ENCODE peak calls at places on chromosomes 2 and 18, in seven cellular contexts. One of them, this sample, is unnamed.

GRCh38 chr2:203689424-203690109 is 16.9 kb upstream of the CD28 start:
- DNase-seq in activated naive CD8-positive, alpha-beta T cell treated with anti-CD3 and anti-CD28 coated beads, Interleukin-2, amount 10 ng/mL, durations not matched to agents 7 days and 5 days: no peak
- DNase-seq in substantia nigra: no peak
- DNase-seq in endothelial cell of umbilical vein: no peak
- DNase-seq in colonic mucosa: no peak
- DNase-seq in ovary: no peak
- DNase-seq in tibial artery: no peak
- DNase-seq in this sample: no peak

GRCh38 chr2:172233947-172234715 is 131.4 kb upstream of the DLX2 start:
- DNase-seq in tibial artery: no peak
- DNase-seq in substantia nigra: no peak
- DNase-seq in colonic mucosa: peak
- DNase-seq in ovary: no peak
- DNase-seq in activated naive CD8-positive, alpha-beta T cell treated with anti-CD3 and anti-CD28 coated beads, Interleukin-2, amount 10 ng/mL, durations not matched to agents 7 days and 5 days: no peak
- DNase-seq in endothelial cell of umbilical vein: no peak
- DNase-seq in this sample: no peak

GRCh38 chr2:64975232-64975791 is 13.9 kb upstream of the SLC1A4 start:
- DNase-seq in substantia nigra: peak
- DNase-seq in ovary: no peak
- DNase-seq in endothelial cell of umbilical vein: peak
- DNase-seq in activated naive CD8-positive, alpha-beta T cell treated with anti-CD3 and anti-CD28 coated beads, Interleukin-2, amount 10 ng/mL, durations not matched to agents 7 days and 5 days: no peak
- DNase-seq in colonic mucosa: no peak
- DNase-seq in tibial artery: peak
- DNase-seq in this sample: peak

GRCh38 chr18:58721586-58722160 is 50.4 kb downstream of the MALT1 start:
- DNase-seq in tibial artery: no peak
- DNase-seq in endothelial cell of umbilical vein: no peak
- DNase-seq in activated naive CD8-positive, alpha-beta T cell treated with anti-CD3 and anti-CD28 coated beads, Interleukin-2, amount 10 ng/mL, durations not matched to agents 7 days and 5 days: no peak
- DNase-seq in colonic mucosa: no peak
- DNase-seq in ovary: no peak
- DNase-seq in substantia nigra: no peak
- DNase-seq in this sample: no peak

GRCh38 chr2:122191331-122191730 is 435.9 kb downstream of the TSN start:
- DNase-seq in tibial artery: no peak
- DNase-seq in activated naive CD8-positive, alpha-beta T cell treated with anti-CD3 and anti-CD28 coated beads, Interleukin-2, amount 10 ng/mL, durations not matched to agents 7 days and 5 days: no peak
- DNase-seq in colonic mucosa: peak
- DNase-seq in endothelial cell of umbilical vein: no peak
- DNase-seq in substantia nigra: peak
- DNase-seq in ovary: no peak
- DNase-seq in this sample: no peak

GRCh38 chr2:31237348-31238017 is 3.5 kb downstream of the EHD3 start:
- DNase-seq in substantia nigra: no peak
- DNase-seq in activated naive CD8-positive, alpha-beta T cell treated with anti-CD3 and anti-CD28 coated beads, Interleukin-2, amount 10 ng/mL, durations not matched to agents 7 days and 5 days: no peak
- DNase-seq in tibial artery: no peak
- DNase-seq in ovary: no peak
- DNase-seq in endothelial cell of umbilical vein: no peak
- DNase-seq in colonic mucosa: no peak
- DNase-seq in this sample: no peak

GRCh38 chr2:193783681-193784080 is 1588.9 kb upstream of the TMEFF2 start:
- DNase-seq in tibial artery: no peak
- DNase-seq in substantia nigra: no peak
- DNase-seq in ovary: no peak
- DNase-seq in endothelial cell of umbilical vein: no peak
- DNase-seq in activated naive CD8-positive, alpha-beta T cell treated with anti-CD3 and anti-CD28 coated beads, Interleukin-2, amount 10 ng/mL, durations not matched to agents 7 days and 5 days: no peak
- DNase-seq in colonic mucosa: no peak
- DNase-seq in this sample: no peak

GRCh38 chr2:121903037-121903689 is 147.7 kb downstream of the TSN start:
- DNase-seq in ovary: no peak
- DNase-seq in activated naive CD8-positive, alpha-beta T cell treated with anti-CD3 and anti-CD28 coated beads, Interleukin-2, amount 10 ng/mL, durations not matched to agents 7 days and 5 days: no peak
- DNase-seq in substantia nigra: no peak
- DNase-seq in endothelial cell of umbilical vein: no peak
- DNase-seq in tibial artery: peak
- DNase-seq in colonic mucosa: peak
- DNase-seq in this sample: no peak

GRCh38 chr18:62085766-62086165 is 101.1 kb downstream of the PIGN start:
- DNase-seq in endothelial cell of umbilical vein: no peak
- DNase-seq in ovary: no peak
- DNase-seq in substantia nigra: no peak
- DNase-seq in activated naive CD8-positive, alpha-beta T cell treated with anti-CD3 and anti-CD28 coated beads, Interleukin-2, amount 10 ng/mL, durations not matched to agents 7 days and 5 days: no peak
- DNase-seq in colonic mucosa: no peak
- DNase-seq in tibial artery: no peak
- DNase-seq in this sample: no peak

GRCh38 chr2:77228379-77228778 is 293.8 kb downstream of the LRRTM4 start:
- DNase-seq in colonic mucosa: no peak
- DNase-seq in substantia nigra: no peak
- DNase-seq in endothelial cell of umbilical vein: no peak
- DNase-seq in activated naive CD8-positive, alpha-beta T cell treated with anti-CD3 and anti-CD28 coated beads, Interleukin-2, amount 10 ng/mL, durations not matched to agents 7 days and 5 days: no peak
- DNase-seq in tibial artery: no peak
- DNase-seq in ovary: no peak
- DNase-seq in this sample: no peak

GRCh38 chr18:78766651-78767533 is 212.7 kb upstream of the SALL3 start:
- DNase-seq in activated naive CD8-positive, alpha-beta T cell treated with anti-CD3 and anti-CD28 coated beads, Interleukin-2, amount 10 ng/mL, durations not matched to agents 7 days and 5 days: no peak
- DNase-seq in endothelial cell of umbilical vein: no peak
- DNase-seq in colonic mucosa: no peak
- DNase-seq in tibial artery: peak
- DNase-seq in ovary: no peak
- DNase-seq in substantia nigra: no peak
- DNase-seq in this sample: no peak

GRCh38 chr2:152715854-152716428 is 1.3 kb downstream of the PRPF40A start:
- DNase-seq in tibial artery: no peak
- DNase-seq in ovary: no peak
- DNase-seq in substantia nigra: no peak
- DNase-seq in colonic mucosa: no peak
- DNase-seq in activated naive CD8-positive, alpha-beta T cell treated with anti-CD3 and anti-CD28 coated beads, Interleukin-2, amount 10 ng/mL, durations not matched to agents 7 days and 5 days: no peak
- DNase-seq in endothelial cell of umbilical vein: peak
- DNase-seq in this sample: no peak

GRCh38 chr2:136238214-136238551 is 120.2 kb upstream of the CXCR4 start:
- DNase-seq in substantia nigra: no peak
- DNase-seq in ovary: no peak
- DNase-seq in tibial artery: no peak
- DNase-seq in endothelial cell of umbilical vein: no peak
- DNase-seq in activated naive CD8-positive, alpha-beta T cell treated with anti-CD3 and anti-CD28 coated beads, Interleukin-2, amount 10 ng/mL, durations not matched to agents 7 days and 5 days: no peak
- DNase-seq in colonic mucosa: no peak
- DNase-seq in this sample: no peak

GRCh38 chr2:188997276-188997675 is 23.1 kb downstream of the COL3A1 start:
- DNase-seq in tibial artery: no peak
- DNase-seq in ovary: no peak
- DNase-seq in substantia nigra: no peak
- DNase-seq in endothelial cell of umbilical vein: no peak
- DNase-seq in activated naive CD8-positive, alpha-beta T cell treated with anti-CD3 and anti-CD28 coated beads, Interleukin-2, amount 10 ng/mL, durations not matched to agents 7 days and 5 days: no peak
- DNase-seq in colonic mucosa: no peak
- DNase-seq in this sample: no peak

GRCh38 chr2:74385396-74385795 is 5.3 kb upstream of the DCTN1 start:
- DNase-seq in activated naive CD8-positive, alpha-beta T cell treated with anti-CD3 and anti-CD28 coated beads, Interleukin-2, amount 10 ng/mL, durations not matched to agents 7 days and 5 days: no peak
- DNase-seq in ovary: no peak
- DNase-seq in endothelial cell of umbilical vein: no peak
- DNase-seq in tibial artery: no peak
- DNase-seq in substantia nigra: peak
- DNase-seq in colonic mucosa: no peak
- DNase-seq in this sample: no peak

GRCh38 chr2:239182981-239183791 is 217.6 kb downstream of the HDAC4 start:
- DNase-seq in ovary: peak
- DNase-seq in colonic mucosa: no peak
- DNase-seq in tibial artery: no peak
- DNase-seq in endothelial cell of umbilical vein: no peak
- DNase-seq in substantia nigra: no peak
- DNase-seq in activated naive CD8-positive, alpha-beta T cell treated with anti-CD3 and anti-CD28 coated beads, Interleukin-2, amount 10 ng/mL, durations not matched to agents 7 days and 5 days: peak
- DNase-seq in this sample: no peak

GRCh38 chr2:8680931-8681760 is 710 bp upstream of the ID2 start:
- DNase-seq in activated naive CD8-positive, alpha-beta T cell treated with anti-CD3 and anti-CD28 coated beads, Interleukin-2, amount 10 ng/mL, durations not matched to agents 7 days and 5 days: peak
- DNase-seq in tibial artery: peak
- DNase-seq in ovary: peak
- DNase-seq in endothelial cell of umbilical vein: peak
- DNase-seq in substantia nigra: peak
- DNase-seq in colonic mucosa: peak
- DNase-seq in this sample: peak

GRCh38 chr2:161088658-161089350 is 71.4 kb upstream of the TANK start:
- DNase-seq in activated naive CD8-positive, alpha-beta T cell treated with anti-CD3 and anti-CD28 coated beads, Interleukin-2, amount 10 ng/mL, durations not matched to agents 7 days and 5 days: no peak
- DNase-seq in endothelial cell of umbilical vein: no peak
- DNase-seq in substantia nigra: no peak
- DNase-seq in colonic mucosa: no peak
- DNase-seq in ovary: no peak
- DNase-seq in tibial artery: no peak
- DNase-seq in this sample: no peak